ENCODE peak calls at places on chromosomes 1 and 21, in seven cellular contexts. V is WTC11, A is fibroblast of pulmonary artery, J is progenitor cell of endocrine pancreas, I is endothelial cell of umbilical vein, G is cardiac fibroblast, P is A549. O is an unnamed sample.

GRCh38 chr21:31573217-31573616 is 86.3 kb upstream of the SOD1 start:
- DNase-seq in V (no peak), A (no peak), J (no peak), I (no peak), G (no peak), P (no peak), O (no peak)

GRCh38 chr1:210754931-210755670 is 378.8 kb downstream of the KCNH1 start:
- DNase-seq in V (no peak), A (no peak), J (no peak), I (no peak), G (no peak), P (no peak), O (no peak)

GRCh38 chr1:50333595-50333974 is 89.7 kb downstream of the DMRTA2 start:
- DNase-seq in V (peak), A (peak), J (peak), I (peak), G (peak), P (peak), O (peak)

GRCh38 chr1:27116697-27117096 is 38.2 kb downstream of the SLC9A1 start:
- DNase-seq in V (no peak), A (peak), J (no peak), I (no peak), G (peak), P (no peak), O (no peak)

GRCh38 chr21:42747746-42748351 is 94.4 kb downstream of the PDE9A start:
- DNase-seq in V (no peak), A (no peak), J (no peak), I (no peak), G (no peak), P (no peak), O (no peak)

GRCh38 chr1:159289059-159289458 is 13.1 kb upstream of the FCER1A start:
- DNase-seq in V (no peak), A (no peak), J (no peak), I (no peak), G (no peak), P (no peak), O (no peak)

GRCh38 chr1:171251741-171252300 is 3.5 kb downstream of the FMO1 start:
- DNase-seq in V (peak), A (peak), J (peak), I (peak), G (peak), P (peak), O (peak)

GRCh38 chr1:230643887-230644286 is 1.6 kb downstream of the COG2 start:
- DNase-seq in V (no peak), A (peak), J (no peak), I (no peak), G (peak), P (peak), O (no peak)

GRCh38 chr1:48726557-48726956 is 50.1 kb downstream of the BEND5 start:
- DNase-seq in V (no peak), A (no peak), J (no peak), I (no peak), G (no peak), P (no peak), O (no peak)

GRCh38 chr1:47378147-47378546 is 37.9 kb upstream of the FOXE3 start:
- DNase-seq in V (no peak), A (no peak), J (no peak), I (no peak), G (no peak), P (no peak), O (no peak)

GRCh38 chr1:17596651-17597509 is 57.4 kb downstream of the ARHGEF10L start:
- DNase-seq in V (no peak), A (no peak), J (no peak), I (no peak), G (no peak), P (no peak), O (no peak)

GRCh38 chr1:18666317-18666920 is 35.8 kb downstream of the PAX7 start:
- DNase-seq in V (no peak), A (no peak), J (no peak), I (no peak), G (no peak), P (no peak), O (no peak)

GRCh38 chr1:181386340-181386739 is 97.0 kb upstream of the CACNA1E start:
- DNase-seq in V (no peak), A (no peak), J (no peak), I (no peak), G (no peak), P (no peak), O (no peak)

GRCh38 chr1:54118704-54119103 is 34.1 kb downstream of the CDCP2 start:
- DNase-seq in V (no peak), A (peak), J (no peak), I (no peak), G (peak), P (peak), O (no peak)

GRCh38 chr1:168767885-168768584 is 39.0 kb upstream of the DPT start:
- DNase-seq in V (no peak), A (peak), J (no peak), I (no peak), G (peak), P (no peak), O (no peak)

GRCh38 chr1:25487628-25488027 is 55.8 kb upstream of the LDLRAP1 start:
- DNase-seq in V (no peak), A (no peak), J (no peak), I (no peak), G (no peak), P (no peak), O (no peak)

GRCh38 chr1:202807926-202808757 is at the start of gene KDM5B:
- DNase-seq in V (peak), A (peak), J (peak), I (peak), G (peak), P (peak), O (peak)

GRCh38 chr21:45901061-45901690 is 80.4 kb upstream of the COL6A1 start:
- DNase-seq in V (no peak), A (no peak), J (no peak), I (no peak), G (no peak), P (no peak), O (no peak)

GRCh38 chr1:6683434-6683833 is 18.2 kb downstream of the DNAJC11 start:
- DNase-seq in V (no peak), A (no peak), J (no peak), I (no peak), G (no peak), P (no peak), O (no peak)

GRCh38 chr1:110118636-110119396 is 6.6 kb downstream of the UBL4B start:
- DNase-seq in V (no peak), A (no peak), J (no peak), I (no peak), G (peak), P (no peak), O (no peak)

GRCh38 chr1:160539896-160540858 is 17.1 kb upstream of the SLAMF6 start:
- DNase-seq in V (no peak), A (peak), J (no peak), I (peak), G (no peak), P (no peak), O (no peak)

GRCh38 chr1:92980732-92981647 is 19.7 kb upstream of the DIPK1A start:
- DNase-seq in V (no peak), A (no peak), J (no peak), I (no peak), G (no peak), P (no peak), O (no peak)

GRCh38 chr1:227351443-227351842 is 33.2 kb upstream of the CDC42BPA start:
- DNase-seq in V (no peak), A (peak), J (no peak), I (peak), G (peak), P (no peak), O (no peak)

GRCh38 chr1:180271640-180272255 is 41.7 kb downstream of the LHX4 start:
- DNase-seq in V (no peak), A (no peak), J (no peak), I (no peak), G (no peak), P (no peak), O (no peak)

GRCh38 chr1:180270767-180271639 is 40.9 kb downstream of the LHX4 start:
- DNase-seq in V (no peak), A (peak), J (no peak), I (no peak), G (peak), P (no peak), O (no peak)

GRCh38 chr1:180273066-180273465 is 43.0 kb downstream of the LHX4 start:
- DNase-seq in V (no peak), A (no peak), J (no peak), I (no peak), G (no peak), P (no peak), O (no peak)

GRCh38 chr1:180274221-180274620 is 44.2 kb downstream of the LHX4 start:
- DNase-seq in V (no peak), A (no peak), J (no peak), I (no peak), G (no peak), P (no peak), O (no peak)

DNA sequence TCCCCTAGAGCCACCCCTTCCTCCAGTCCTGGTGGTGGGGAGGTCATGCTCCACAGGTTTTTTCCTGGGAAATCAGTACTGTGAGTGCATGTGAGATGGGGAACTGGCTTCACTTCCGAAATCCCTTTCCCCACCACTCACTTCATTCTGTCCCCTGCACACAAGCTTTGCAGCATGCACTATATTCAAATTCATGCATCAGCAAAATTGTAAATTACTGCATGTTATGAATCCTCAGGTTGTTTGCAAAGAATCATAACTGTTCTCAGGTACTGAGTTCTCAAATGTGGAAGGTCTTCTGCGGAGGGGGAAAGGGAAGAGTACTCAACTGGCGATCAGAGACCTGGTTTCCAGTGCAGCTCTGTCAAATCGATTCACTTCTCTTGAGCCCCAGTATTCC is 42.3 kb downstream of the LHX4 start:
- DNase-seq in V (no peak), A (no peak), J (no peak), I (no peak), G (no peak), P (no peak), O (no peak)
- TF ChIP-seq CTCF in V (no peak), A (no peak), J (no peak), I (no peak), G (no peak), P (no peak), O (no peak)

DNA sequence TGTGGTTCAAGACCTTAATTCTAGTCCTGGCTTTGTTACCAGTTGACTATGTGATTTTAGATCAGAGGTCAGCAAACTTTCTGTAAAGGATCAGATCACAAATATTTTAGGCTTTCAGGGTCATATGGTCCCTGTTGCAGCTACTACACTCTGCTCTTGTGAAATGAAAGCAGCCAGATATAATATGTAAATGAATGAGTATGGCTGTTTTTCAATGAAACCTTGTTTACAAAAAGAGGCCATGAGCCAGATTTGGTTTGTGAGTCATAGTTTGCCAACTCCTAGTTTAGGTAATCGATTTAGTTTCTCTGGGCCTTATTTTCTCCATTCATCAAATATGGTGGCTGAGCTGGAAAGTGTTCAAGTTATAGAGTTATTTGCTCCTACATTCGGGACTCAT is 346.7 kb downstream of the NUF2 start:
- DNase-seq in V (no peak), A (no peak), J (no peak), I (no peak), G (peak), P (no peak), O (no peak)
- TF ChIP-seq CTCF in V (no peak), A (no peak), J (no peak), I (no peak), G (no peak), P (no peak), O (no peak)

GRCh38 chr1:31707711-31708110 is 3.9 kb upstream of the COL16A1 start:
- DNase-seq in V (no peak), A (peak), J (no peak), I (peak), G (peak), P (no peak), O (no peak)
- TF ChIP-seq CTCF in V (no peak), A (peak), J (no peak), I (peak), G (peak), P (no peak), O (no peak)

DNA sequence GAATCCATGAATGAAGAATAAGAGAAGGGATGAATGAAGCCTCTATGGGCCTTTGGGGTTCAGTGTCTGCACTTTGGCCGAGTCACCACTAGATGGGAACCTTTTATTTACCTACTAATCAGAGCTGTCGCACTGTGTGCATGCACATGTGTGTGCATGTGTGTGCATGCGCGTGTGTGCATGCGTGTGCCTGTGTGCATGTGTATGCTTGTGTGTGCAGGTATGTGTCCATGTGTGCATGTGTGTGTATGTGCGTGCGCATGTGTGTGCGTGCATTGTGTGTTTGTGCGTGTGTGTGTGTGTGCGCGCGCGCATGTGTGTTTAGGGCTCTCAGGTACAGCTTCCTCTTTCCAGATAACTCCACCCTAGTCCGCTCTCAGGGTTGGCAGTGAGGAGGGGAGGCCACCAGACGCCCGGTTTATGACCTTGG is 20.4 kb upstream of the UBXN10 start:
- DNase-seq in V (peak), A (peak), J (no peak), I (no peak), G (peak), P (peak), O (no peak)
- TF ChIP-seq CTCF in V (peak), A (peak), J (peak), I (no peak), G (peak), P (peak), O (peak)

GRCh38 chr21:43917515-43918384 is 52.7 kb downstream of the AGPAT3 start:
- DNase-seq in V (no peak), A (no peak), J (no peak), I (no peak), G (no peak), P (no peak), O (no peak)
- TF ChIP-seq CTCF in V (no peak), A (no peak), J (no peak), I (no peak), G (no peak), P (no peak), O (no peak)

DNA sequence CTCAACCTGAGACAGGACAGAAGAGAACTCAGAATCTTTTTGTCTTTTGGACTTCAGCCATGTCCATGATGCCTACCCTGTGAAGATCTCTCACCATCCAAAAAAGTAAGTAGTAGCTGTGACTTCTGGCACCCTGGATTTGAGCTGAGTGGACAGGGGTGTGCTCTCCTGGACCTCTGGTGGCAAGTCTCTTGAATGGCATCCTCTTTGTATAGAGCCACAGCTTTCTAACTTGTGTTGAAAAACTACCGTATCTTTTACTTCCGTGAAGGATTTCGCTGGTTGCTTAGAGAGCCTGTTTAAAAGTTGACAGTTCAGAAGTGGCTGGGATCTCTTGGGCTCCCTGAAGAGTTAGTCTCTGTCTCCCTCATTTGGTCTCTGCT is 1.8 kb downstream of the MFN2 start:
- DNase-seq in V (no peak), A (peak), J (no peak), I (peak), G (peak), P (peak), O (no peak)
- TF ChIP-seq CTCF in V (no peak), A (peak), J (peak), I (peak), G (peak), P (peak), O (peak)

DNA sequence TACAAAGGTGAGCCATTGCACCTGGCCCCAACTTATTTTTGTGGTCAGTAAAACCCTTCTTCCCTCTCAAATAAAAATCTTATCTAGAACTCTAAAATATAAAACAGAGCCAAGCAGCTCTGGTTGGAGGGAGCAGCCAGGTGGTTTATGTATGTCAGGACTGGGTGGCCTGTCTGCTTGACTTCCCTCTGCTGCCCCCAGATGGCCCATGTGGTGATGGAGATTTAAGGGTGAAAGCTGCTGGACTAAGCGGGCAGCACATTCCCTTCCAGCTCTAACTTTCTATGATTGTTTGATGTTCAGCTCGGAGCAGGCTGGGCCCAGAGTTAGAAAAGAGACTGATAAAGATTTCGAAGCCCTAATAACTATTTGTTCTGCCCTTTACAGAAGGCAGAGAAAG is 11.9 kb upstream of the PAQR6 start:
- DNase-seq in V (no peak), A (no peak), J (no peak), I (no peak), G (no peak), P (no peak), O (peak)
- TF ChIP-seq CTCF in V (no peak), A (peak), J (no peak), I (peak), G (no peak), P (peak), O (no peak)

DNA sequence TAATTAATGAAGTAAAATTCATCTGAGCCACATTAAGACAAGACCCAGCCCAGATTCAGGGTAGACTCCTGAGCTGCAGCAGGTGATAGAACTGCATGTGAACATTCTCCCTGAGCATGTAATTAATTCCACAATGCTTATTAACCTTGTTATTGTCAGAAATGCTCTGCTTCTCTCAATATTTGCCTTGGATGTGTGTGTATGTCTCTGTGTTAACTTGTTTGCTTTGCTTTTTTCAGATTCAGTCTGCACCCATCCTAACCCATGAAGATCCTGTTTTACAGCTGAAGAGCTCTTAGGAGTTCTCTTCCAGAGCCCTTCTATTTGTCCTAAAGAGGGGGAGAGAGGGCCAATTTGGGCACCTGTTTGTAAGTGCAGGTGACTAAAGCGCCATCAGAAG is 143.2 kb upstream of the BMP8A start:
- DNase-seq in V (no peak), A (no peak), J (no peak), I (no peak), G (no peak), P (no peak), O (no peak)
- TF ChIP-seq CTCF in V (no peak), A (no peak), J (no peak), I (no peak), G (no peak), P (no peak), O (no peak)

DNA sequence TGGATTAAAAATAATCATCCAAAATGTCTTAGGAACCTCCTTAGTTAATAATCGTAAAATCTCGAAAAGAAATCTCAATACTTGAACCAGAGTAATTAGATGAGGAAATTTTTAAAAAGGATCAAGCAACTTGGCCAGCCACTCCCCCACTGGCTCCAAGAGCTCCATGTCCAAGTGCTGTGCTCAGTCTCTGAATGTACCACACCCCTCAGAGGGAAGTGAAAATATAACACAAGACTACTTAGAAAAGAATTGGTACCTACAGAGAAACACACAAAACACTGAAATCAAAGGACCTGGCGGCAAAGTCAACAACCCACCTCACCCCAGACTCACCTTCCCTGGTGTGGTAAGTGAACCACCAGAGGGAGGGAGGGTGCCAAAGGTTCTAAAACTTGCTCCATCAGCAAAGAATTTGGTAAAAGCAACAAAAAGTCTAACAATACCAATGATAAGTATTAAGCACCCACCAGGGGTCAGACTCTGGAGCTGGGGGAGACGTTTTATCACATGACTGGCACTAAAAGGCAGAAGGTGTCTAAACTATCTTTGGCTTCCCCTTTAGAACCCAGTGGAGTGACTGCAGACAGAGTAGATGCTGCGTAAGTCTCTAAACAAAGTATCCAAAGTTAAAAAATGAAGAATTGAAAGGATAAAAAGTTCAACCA is 14.0 kb downstream of the LBR start:
- DNase-seq in V (no peak), A (no peak), J (no peak), I (no peak), G (no peak), P (no peak), O (no peak)
- TF ChIP-seq CTCF in V (no peak), A (no peak), J (peak), I (no peak), G (no peak), P (no peak), O (no peak)

GRCh38 chr1:239112092-239112491 is 274.3 kb upstream of the CHRM3 start:
- DNase-seq in V (no peak), A (no peak), J (no peak), I (no peak), G (no peak), P (no peak), O (no peak)
- TF ChIP-seq CTCF in V (no peak), A (no peak), J (peak), I (no peak), G (no peak), P (no peak), O (no peak)